ENCODE peak calls at places on chromosomes 5 and 9, in four cellular contexts. H is mesendoderm, P is PC-9, Y is GM23248. L is an unnamed sample.

GRCh38 chr5:178068293-178068692 is 45.0 kb upstream of the N4BP3 start:
- DNase-seq in H (no peak), Y (no peak), P (no peak), L (no peak)

GRCh38 chr5:7405277-7405676 is 9.3 kb downstream of the ADCY2 start:
- DNase-seq in P (no peak), Y (no peak), H (no peak), L (no peak)

GRCh38 chr5:176682016-176682531 is 34.8 kb downstream of the TSPAN17 start:
- DNase-seq in P (no peak), Y (no peak), H (no peak), L (no peak)

GRCh38 chr5:53856491-53856890 is 296.1 kb downstream of the NDUFS4 start:
- DNase-seq in Y (no peak), P (no peak), H (no peak), L (no peak)

GRCh38 chr9:135520916-135521607 is at the start of gene LCN1:
- DNase-seq in Y (no peak), P (no peak), H (no peak), L (no peak)

GRCh38 chr5:80372780-80373179 is 35.1 kb upstream of the ZFYVE16 start:
- DNase-seq in H (no peak), P (no peak), Y (no peak), L (no peak)

GRCh38 chr9:38017149-38017884 is 51.7 kb downstream of the SHB start:
- DNase-seq in H (peak), Y (peak), P (peak), L (peak)

GRCh38 chr5:83151821-83152220 is 74.5 kb downstream of the XRCC4 start:
- DNase-seq in H (no peak), Y (peak), P (no peak), L (no peak)

GRCh38 chr5:53253421-53253871 is 143.9 kb upstream of the MOCS2 start:
- DNase-seq in H (no peak), P (peak), Y (peak), L (peak)

GRCh38 chr5:81626524-81626923 is 124.4 kb downstream of the SSBP2 start:
- DNase-seq in P (peak), Y (peak), H (no peak), L (peak)
- H3K4me2 ChIP-seq in P (peak), Y (peak), H (no peak), L (no peak)

GRCh38 chr9:123419721-123420559 is 63.9 kb downstream of the CRB2 start:
- DNase-seq in H (no peak), P (no peak), Y (no peak), L (no peak)

GRCh38 chr9:123421211-123421585 is 65.2 kb downstream of the CRB2 start:
- DNase-seq in Y (no peak), H (no peak), P (no peak), L (no peak)

GRCh38 chr9:123421801-123422455 is 65.9 kb downstream of the CRB2 start:
- DNase-seq in P (peak), H (peak), Y (no peak), L (no peak)

GRCh38 chr9:123419091-123419490 is 63.1 kb downstream of the CRB2 start:
- DNase-seq in H (no peak), P (no peak), Y (no peak), L (no peak)

GRCh38 chr9:123420560-123421210 is 64.7 kb downstream of the CRB2 start:
- DNase-seq in Y (no peak), H (no peak), P (no peak), L (no peak)
- H3K4me2 ChIP-seq in Y (no peak), H (no peak), P (no peak), L (no peak)

DNA sequence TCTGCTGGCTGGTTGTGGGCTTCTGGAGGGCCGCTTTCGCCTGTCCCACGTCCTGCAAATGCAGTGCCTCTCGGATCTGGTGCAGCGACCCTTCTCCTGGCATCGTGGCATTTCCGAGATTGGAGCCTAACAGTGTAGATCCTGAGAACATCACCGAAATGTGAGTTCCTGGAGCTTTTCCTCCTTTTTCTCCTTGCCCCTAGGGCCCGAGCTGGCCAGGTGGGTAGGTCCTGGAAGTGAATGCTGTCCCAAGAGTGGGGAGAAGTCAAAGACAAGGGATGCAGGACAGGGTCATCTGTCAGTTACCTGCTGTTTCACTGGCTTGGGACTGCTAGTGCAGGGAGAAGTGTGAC is 1.2 kb downstream of the NTRK2 start:
- DNase-seq in Y (no peak), H (no peak), P (no peak), L (no peak)
- H3K4me2 ChIP-seq in Y (no peak), H (peak), P (no peak), L (no peak)

DNA sequence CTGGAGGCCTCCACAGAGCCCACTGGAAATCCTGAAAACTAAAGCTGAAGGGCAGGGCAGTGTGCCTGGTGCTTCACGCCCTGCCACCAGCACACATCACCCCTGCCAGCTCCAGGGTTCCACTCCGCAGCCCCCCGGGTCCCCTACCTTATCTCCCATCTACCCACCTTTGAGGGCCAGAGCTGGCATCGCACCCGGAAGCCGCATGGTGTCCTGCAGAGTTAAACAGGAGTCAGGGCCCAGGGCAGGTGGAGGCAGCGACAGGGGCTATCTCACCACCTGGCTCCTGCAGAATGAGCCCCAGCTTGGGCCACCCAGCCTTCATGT is 18.8 kb downstream of the PDGFRB start:
- DNase-seq in Y (no peak), H (no peak), P (no peak), L (no peak)
- H3K4me2 ChIP-seq in Y (peak), H (no peak), P (no peak), L (no peak)

GRCh38 chr5:39566891-39567290 is 142.1 kb upstream of the DAB2 start:
- DNase-seq in P (no peak), H (no peak), Y (peak), L (no peak)
- H3K4me2 ChIP-seq in P (no peak), H (no peak), Y (no peak), L (no peak)

GRCh38 chr5:148910216-148910615 is 83.8 kb downstream of the ADRB2 start:
- DNase-seq in Y (no peak), P (no peak), H (no peak), L (no peak)
- H3K4me2 ChIP-seq in Y (no peak), P (peak), H (no peak), L (no peak)

GRCh38 chr5:95861858-95862561 is 39.5 kb upstream of the GLRX start:
- DNase-seq in H (no peak), Y (peak), P (no peak), L (peak)

GRCh38 chr5:95864456-95864855 is 41.9 kb upstream of the GLRX start:
- DNase-seq in H (no peak), P (no peak), Y (no peak), L (peak)

GRCh38 chr5:95863383-95863757 is 40.8 kb upstream of the GLRX start:
- DNase-seq in P (no peak), H (no peak), Y (peak), L (peak)

GRCh38 chr5:95861221-95861857 is 38.8 kb upstream of the GLRX start:
- DNase-seq in Y (peak), P (peak), H (no peak), L (peak)

GRCh38 chr5:95862636-95863382 is 40.3 kb upstream of the GLRX start:
- DNase-seq in P (no peak), H (no peak), Y (no peak), L (peak)
- H3K4me2 ChIP-seq in P (peak), H (no peak), Y (peak), L (no peak)

GRCh38 chr9:108269421-108269820 is 586.4 kb downstream of the ACTL7B start:
- DNase-seq in Y (no peak), P (no peak), H (no peak), L (no peak)
- H3K4me2 ChIP-seq in Y (no peak), P (peak), H (no peak), L (no peak)

L was measured in mesenchymal stem cell.